ENCODE peak calls at places on chromosomes 7 and 10, in five cellular contexts. One of them, this sample, is unnamed.

GRCh38 chr7:130409067-130409721 is 28.9 kb downstream of the CPA1 start:
- DNase-seq in brain microvascular endothelial cell: no peak
- DNase-seq in PC-3: no peak
- DNase-seq in breast epithelium: no peak
- DNase-seq in GM12865: no peak
- DNase-seq in this sample: no peak

GRCh38 chr10:105952153-105952552 is 1212.4 kb downstream of the SORCS1 start:
- DNase-seq in brain microvascular endothelial cell: peak
- DNase-seq in PC-3: peak
- DNase-seq in breast epithelium: peak
- DNase-seq in GM12865: peak
- DNase-seq in this sample: peak

GRCh38 chr10:119533473-119533872 is 9.0 kb downstream of the RGS10 start:
- DNase-seq in brain microvascular endothelial cell: no peak
- DNase-seq in PC-3: no peak
- DNase-seq in breast epithelium: no peak
- DNase-seq in GM12865: no peak
- DNase-seq in this sample: no peak

GRCh38 chr10:93061594-93062498 is 1.2 kb downstream of the CYP26C1 start:
- DNase-seq in brain microvascular endothelial cell: no peak
- DNase-seq in PC-3: no peak
- DNase-seq in breast epithelium: no peak
- DNase-seq in GM12865: no peak
- DNase-seq in this sample: peak

GRCh38 chr10:91360434-91360833 is 49.7 kb upstream of the HECTD2 start:
- DNase-seq in brain microvascular endothelial cell: peak
- DNase-seq in PC-3: no peak
- DNase-seq in breast epithelium: no peak
- DNase-seq in GM12865: no peak
- DNase-seq in this sample: no peak

GRCh38 chr10:43377393-43377883 is 6.0 kb downstream of the FXYD4 start:
- DNase-seq in brain microvascular endothelial cell: no peak
- DNase-seq in PC-3: peak
- DNase-seq in breast epithelium: no peak
- DNase-seq in GM12865: no peak
- DNase-seq in this sample: peak

GRCh38 chr10:110179220-110179619 is 28.2 kb upstream of the MXI1 start:
- DNase-seq in brain microvascular endothelial cell: no peak
- DNase-seq in PC-3: no peak
- DNase-seq in breast epithelium: no peak
- DNase-seq in GM12865: no peak
- DNase-seq in this sample: no peak

GRCh38 chr7:36723951-36724664 is at the start of gene AOAH:
- DNase-seq in brain microvascular endothelial cell: no peak
- DNase-seq in PC-3: no peak
- DNase-seq in breast epithelium: peak
- DNase-seq in GM12865: peak
- DNase-seq in this sample: peak

GRCh38 chr10:2202401-2202800 is 465.1 kb upstream of the ADARB2 start:
- DNase-seq in brain microvascular endothelial cell: no peak
- DNase-seq in PC-3: no peak
- DNase-seq in breast epithelium: no peak
- DNase-seq in GM12865: no peak
- DNase-seq in this sample: peak